ENCODE peak calls at places on chromosomes 12 and 14, in five cellular contexts. Z, P, C, K and G are unnamed samples.

GRCh38 chr12:117857632-117858274 is 111.0 kb downstream of the KSR2 start:
- DNase-seq in Z (peak), C (peak), K (peak), P (no peak), G (no peak)

GRCh38 chr14:58941666-58942065 is 246.8 kb upstream of the DAAM1 start:
- DNase-seq in P (no peak), K (no peak), Z (no peak), C (peak), G (no peak)

GRCh38 chr14:31414190-31414833 is 6.0 kb downstream of the HEATR5A start:
- DNase-seq in P (no peak), C (peak), Z (no peak), K (no peak), G (no peak)

GRCh38 chr14:90281261-90281660 is 24.9 kb downstream of the PSMC1 start:
- DNase-seq in Z (no peak), K (no peak), C (peak), P (no peak), G (no peak)

GRCh38 chr12:105468464-105468863 is 138.0 kb downstream of the C12orf75 start:
- DNase-seq in P (no peak), C (no peak), Z (no peak), K (no peak), G (no peak)

GRCh38 chr12:132049876-132050275 is 94.2 kb downstream of the DDX51 start:
- DNase-seq in Z (no peak), C (no peak), K (no peak), P (no peak), G (no peak)

GRCh38 chr14:37179896-37180502 is 7.6 kb upstream of the SLC25A21 start:
- DNase-seq in C (peak), P (no peak), K (no peak), Z (no peak), G (no peak)

GRCh38 chr12:52441320-52441911 is 7.2 kb upstream of the KRT75 start:
- DNase-seq in K (no peak), C (peak), Z (no peak), P (no peak), G (no peak)

GRCh38 chr12:119061208-119061796 is 80.0 kb downstream of the SRRM4 start:
- DNase-seq in C (peak), K (no peak), Z (peak), P (peak), G (no peak)

GRCh38 chr12:25959069-25959961 is 833 bp downstream of the RASSF8 start:
- DNase-seq in K (peak), Z (peak), C (peak), P (no peak), G (peak)

GRCh38 chr14:35492569-35493014 is 41.4 kb upstream of the INSM2 start:
- DNase-seq in K (no peak), Z (no peak), P (no peak), C (no peak), G (no peak)

GRCh38 chr14:84237881-84238280 is 1292.1 kb upstream of the FLRT2 start:
- DNase-seq in P (no peak), K (no peak), C (peak), Z (no peak), G (no peak)

GRCh38 chr14:66636240-66636639 is 128.3 kb downstream of the GPHN start:
- DNase-seq in C (no peak), Z (no peak), K (no peak), P (no peak), G (no peak)

GRCh38 chr14:66634876-66635275 is 126.9 kb downstream of the GPHN start:
- DNase-seq in K (no peak), P (no peak), C (no peak), Z (no peak), G (no peak)

GRCh38 chr14:66638688-66639087 is 130.7 kb downstream of the GPHN start:
- DNase-seq in C (peak), K (no peak), P (no peak), Z (no peak), G (no peak)

DNA sequence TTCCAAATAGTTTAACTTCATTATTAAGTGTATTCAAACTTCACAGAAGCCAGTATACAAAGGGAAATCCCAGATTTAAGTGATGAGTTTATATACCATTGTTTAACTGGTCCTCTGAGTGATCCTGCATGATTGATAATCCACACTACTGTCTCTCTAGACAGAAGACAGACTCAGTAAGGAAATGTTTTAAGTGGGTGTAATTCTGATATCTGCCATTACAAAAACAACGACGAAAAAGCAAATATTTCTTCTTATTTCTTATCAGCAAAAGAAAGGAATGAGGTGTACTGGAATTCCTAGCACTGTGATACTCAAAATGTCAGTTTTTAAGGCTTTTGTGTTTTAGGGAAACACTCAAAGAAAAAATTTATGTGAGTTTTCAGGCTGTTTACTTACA is 127.5 kb downstream of the GPHN start:
- DNase-seq in Z (no peak), K (no peak), C (no peak), P (no peak), G (no peak)
- TF ChIP-seq CTCF in Z (no peak), K (no peak), C (no peak), P (no peak), G (no peak)

DNA sequence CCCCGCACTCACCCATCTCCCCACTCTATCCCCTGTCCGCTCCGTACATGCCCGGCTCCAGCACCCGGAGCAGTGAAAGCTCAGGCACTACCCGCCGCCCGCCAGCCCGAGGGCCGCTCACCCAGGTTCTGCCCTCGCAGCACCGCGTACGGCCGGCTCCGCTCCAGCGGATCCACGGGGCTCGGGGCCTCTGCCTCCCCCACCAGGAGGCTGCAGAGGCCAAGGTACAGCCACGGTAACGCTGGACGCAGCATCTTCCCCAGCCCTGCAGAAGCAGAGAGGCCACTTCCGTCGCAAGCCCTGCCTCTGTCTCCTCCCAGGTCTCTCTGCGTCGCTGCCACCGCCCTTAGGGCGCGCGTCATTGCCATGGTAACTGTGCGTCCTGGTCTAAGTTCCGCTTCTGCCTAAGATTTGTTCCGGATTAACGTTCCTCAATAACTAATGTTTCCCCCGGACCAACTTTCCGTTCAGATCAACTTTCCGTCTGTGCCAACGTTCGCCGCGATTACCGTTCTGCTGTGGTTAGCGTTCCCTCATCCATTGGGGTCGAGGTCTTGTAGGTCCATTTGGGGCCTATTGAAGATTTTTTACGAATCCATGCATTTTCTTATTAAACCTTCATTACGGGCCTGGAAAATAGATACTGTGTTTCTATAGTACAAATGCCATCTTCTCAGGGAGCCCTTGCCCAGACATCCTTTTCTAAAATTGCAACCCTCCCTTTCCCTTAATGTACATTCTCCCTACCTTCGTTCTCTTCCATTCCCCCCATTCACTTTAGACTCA is at the start of gene C12orf76:
- DNase-seq in K (peak), P (peak), Z (peak), C (peak), G (peak)
- TF ChIP-seq CTCF in K (no peak), P (no peak), Z (peak), C (no peak), G (no peak)

DNA sequence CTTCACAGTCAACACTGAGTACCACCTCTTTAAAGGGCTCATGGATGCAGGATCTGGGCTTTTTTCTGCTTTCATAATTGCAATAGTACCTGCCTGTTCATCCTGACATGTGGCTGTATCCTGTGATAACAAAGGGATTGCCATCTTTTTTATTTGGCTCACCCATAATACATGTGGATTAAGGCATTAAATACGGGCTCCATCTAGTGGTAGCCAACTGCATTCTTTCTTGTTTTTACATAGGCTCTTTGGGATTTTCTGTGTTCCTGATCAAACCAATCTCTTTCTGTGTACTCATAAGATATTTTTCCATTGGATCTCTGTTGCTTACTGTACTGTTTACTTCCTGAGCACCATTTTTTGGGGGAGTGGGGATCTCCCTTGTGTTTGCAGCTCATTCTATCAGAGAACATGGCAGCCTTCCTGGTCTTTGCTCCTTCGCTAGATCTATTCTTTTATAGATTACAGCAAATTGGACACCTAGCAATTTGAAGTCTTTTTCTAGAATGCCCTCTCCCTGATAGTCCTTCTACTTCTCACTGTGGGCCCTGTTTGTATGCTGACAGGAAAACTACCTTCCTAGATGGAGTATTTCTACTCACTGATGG is 723.4 kb upstream of the MDGA2 start:
- DNase-seq in K (peak), C (peak), P (no peak), Z (peak), G (no peak)
- TF ChIP-seq CTCF in K (peak), C (peak), P (peak), Z (peak), G (peak)

GRCh38 chr12:121917950-121918678 is at the start of gene CFAP251:
- DNase-seq in Z (peak), C (peak), K (no peak), P (peak), G (peak)
- TF ChIP-seq CTCF in Z (peak), C (peak), K (no peak), P (peak), G (peak)

DNA sequence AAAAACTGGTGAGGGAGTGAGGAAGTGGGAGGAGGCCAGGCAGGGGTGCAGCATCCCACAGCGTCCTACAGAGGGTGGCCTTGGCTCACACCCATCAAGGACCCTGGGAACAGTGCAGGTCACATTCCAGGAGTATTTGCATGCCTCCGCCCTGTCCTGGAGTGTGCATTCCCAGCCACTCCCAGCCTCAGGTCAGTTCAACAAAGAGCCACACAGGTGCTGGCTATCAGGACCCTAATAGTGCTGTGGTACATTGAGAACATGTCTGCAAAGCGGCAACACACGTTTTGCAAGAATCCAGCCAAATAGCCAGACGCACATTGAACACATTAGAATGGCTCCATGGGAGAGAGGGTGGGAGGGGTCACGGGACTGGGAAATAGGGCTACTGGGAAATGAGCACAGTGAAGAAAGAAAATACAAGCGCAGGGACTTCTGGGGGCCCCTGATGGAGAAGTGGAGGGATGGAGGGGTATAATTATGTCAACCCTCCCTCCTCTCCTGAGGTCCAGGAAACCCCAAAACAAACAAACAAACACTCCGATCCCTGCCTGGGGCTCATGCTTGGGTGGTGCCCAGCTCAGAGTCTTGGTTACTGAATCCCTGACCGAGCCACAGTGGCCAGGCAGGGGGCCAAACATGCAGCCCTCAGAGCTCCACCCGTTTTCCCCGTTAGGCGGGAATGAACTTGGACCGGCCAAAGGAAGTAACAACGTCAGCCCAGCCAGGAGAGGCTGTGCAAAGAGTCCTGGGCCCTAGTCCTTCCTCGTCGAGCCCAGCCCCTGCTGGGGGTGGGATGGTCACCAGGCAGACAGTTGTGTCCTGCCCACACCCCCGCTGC is 36.4 kb downstream of the CMKLR1 start:
- DNase-seq in P (no peak), Z (no peak), C (no peak), K (no peak), G (peak)
- TF ChIP-seq CTCF in P (no peak), Z (no peak), C (no peak), K (no peak), G (peak)

GRCh38 chr14:29463727-29464370 is 463.8 kb downstream of the PRKD1 start:
- DNase-seq in C (no peak), K (no peak), P (no peak), Z (no peak), G (no peak)
- TF ChIP-seq CTCF in C (no peak), K (no peak), P (peak), Z (no peak), G (no peak)